ENCODE peak calls at places on chromosomes 16 and 17, in six cellular contexts. L is amygdala; D is activated CD8-positive, alpha-beta memory T cell treated with anti-CD3 and anti-CD28 coated beads for 48 hours; T is NCI-H2107; Y is MM.1S; F is RCC 7860. Z is an unnamed sample.

GRCh38 chr16:1468456-1468855 is 6.4 kb downstream of the CLCN7 start:
- DNase-seq in Y (no peak), T (no peak), L (no peak), D (no peak), F (no peak), Z (no peak)

GRCh38 chr17:2406903-2407790 is 6.3 kb upstream of the MNT start:
- DNase-seq in Y (no peak), F (peak), D (no peak), T (no peak), L (no peak), Z (no peak)

GRCh38 chr16:3458278-3458851 is 14.9 kb downstream of the NAA60 start:
- DNase-seq in T (no peak), F (no peak), Y (no peak), D (no peak), L (no peak), Z (no peak)

GRCh38 chr17:12790806-12791148 is 1.5 kb downstream of the ARHGAP44 start:
- DNase-seq in F (no peak), T (no peak), L (no peak), Y (no peak), D (no peak), Z (no peak)

GRCh38 chr17:44354582-44355309 is 8.9 kb downstream of the FAM171A2 start:
- DNase-seq in T (no peak), L (no peak), F (no peak), Y (no peak), D (peak), Z (peak)

GRCh38 chr17:55729484-55729883 is 6.8 kb upstream of the TMEM100 start:
- DNase-seq in D (no peak), Y (no peak), T (no peak), F (no peak), L (no peak), Z (no peak)

GRCh38 chr17:53707546-53707945 is 115.2 kb upstream of the KIF2B start:
- DNase-seq in Y (no peak), L (no peak), T (no peak), F (no peak), D (no peak), Z (no peak)

GRCh38 chr17:57366558-57367351 is 110.4 kb downstream of the MSI2 start:
- DNase-seq in T (no peak), F (peak), D (no peak), Y (no peak), L (no peak), Z (no peak)

Z was measured in D341Med.